ENCODE peak calls at places on chromosome 14, in eight cellular contexts. U is BJ, T is esophagus squamous epithelium, Y is tibial artery, R is keratinocyte, O is K562, M is ascending aorta, Z is upper lobe of left lung. S is an unnamed sample. For H3K36me3, the result is how much of the 10 kb centered on the place peaks cover.

GRCh38 chr14:75295061-75295461 is 16.4 kb downstream of the FOS start:
- DNase-seq in U (no peak), T (no peak), Y (peak), R (no peak), O (peak), M (no peak), Z (peak), S (peak)

GRCh38 chr14:50544911-50545310 is 12.5 kb upstream of the MAP4K5 start:
- DNase-seq in U (no peak), T (no peak), Y (no peak), R (no peak), O (no peak), M (no peak), Z (no peak), S (no peak)

GRCh38 chr14:94531187-94531586 is 21.9 kb upstream of the SERPINA12 start:
- DNase-seq in U (no peak), T (no peak), Y (no peak), R (no peak), O (no peak), M (no peak), Z (no peak), S (no peak)

GRCh38 chr14:104734991-104735779 is 11.2 kb downstream of the ADSS1 start:
- DNase-seq in U (no peak), T (no peak), Y (peak), R (no peak), O (no peak), M (no peak), Z (peak), S (peak)

GRCh38 chr14:56474419-56475022 is 105.1 kb upstream of the TMEM260 start:
- DNase-seq in U (no peak), T (no peak), Y (no peak), R (no peak), O (peak), M (no peak), Z (no peak), S (no peak)

GRCh38 chr14:51304428-51304827 is 64.4 kb downstream of the TMX1 start:
- DNase-seq in U (no peak), T (no peak), Y (no peak), R (no peak), O (no peak), M (no peak), Z (no peak), S (no peak)

GRCh38 chr14:34714320-34715107 is at the start of gene CFL2:
- DNase-seq in U (no peak), T (peak), Y (peak), R (no peak), O (peak), M (peak), Z (peak), S (peak)

GRCh38 chr14:101200008-101200649 is 296.6 kb upstream of the RTL1 start:
- DNase-seq in U (no peak), T (no peak), Y (no peak), R (no peak), O (no peak), M (no peak), Z (no peak), S (no peak)

GRCh38 chr14:61542848-61543790 is 152.2 kb upstream of the HIF1A start:
- DNase-seq in U (no peak), T (no peak), Y (no peak), R (no peak), O (no peak), M (no peak), Z (no peak), S (no peak)

GRCh38 chr14:99321955-99322730 is 50.1 kb upstream of the BCL11B start:
- DNase-seq in U (no peak), T (no peak), Y (no peak), R (no peak), O (no peak), M (no peak), Z (no peak), S (no peak)

GRCh38 chr14:32230181-32230580 is 27.1 kb upstream of the RNU6-8 start:
- DNase-seq in U (peak), T (no peak), Y (no peak), R (no peak), O (no peak), M (no peak), Z (no peak), S (no peak)

GRCh38 chr14:100080206-100080605 is 15.0 kb downstream of the EVL start:
- DNase-seq in U (no peak), T (no peak), Y (no peak), R (no peak), O (no peak), M (no peak), Z (no peak), S (no peak)

GRCh38 chr14:33414041-33414440 is 475.4 kb downstream of the NPAS3 start:
- DNase-seq in U (no peak), T (no peak), Y (no peak), R (no peak), O (no peak), M (no peak), Z (no peak), S (no peak)

GRCh38 chr14:76877871-76878270 is 51.7 kb downstream of the LRRC74A start:
- DNase-seq in U (no peak), T (no peak), Y (no peak), R (no peak), O (no peak), M (no peak), Z (no peak), S (no peak)

GRCh38 chr14:94485944-94486841 is 10.2 kb upstream of the SERPINA9 start:
- DNase-seq in U (no peak), T (no peak), Y (no peak), R (no peak), O (peak), M (no peak), Z (peak), S (peak)

GRCh38 chr14:104723651-104724406 is at the start of gene ADSS1:
- DNase-seq in U (no peak), T (no peak), Y (peak), R (no peak), O (peak), M (no peak), Z (peak), S (peak)

GRCh38 chr14:41873379-41874034 is 266.8 kb downstream of the LRFN5 start:
- DNase-seq in U (no peak), T (no peak), Y (no peak), R (no peak), O (no peak), M (no peak), Z (no peak), S (no peak)

GRCh38 chr14:95421741-95422140 is 94.7 kb downstream of the SYNE3 start:
- DNase-seq in U (no peak), T (no peak), Y (no peak), R (no peak), O (no peak), M (no peak), Z (no peak), S (no peak)

GRCh38 chr14:77991128-77991772 is 178.9 kb upstream of the NRXN3 start:
- DNase-seq in U (no peak), T (no peak), Y (no peak), R (no peak), O (no peak), M (no peak), Z (no peak), S (peak)

GRCh38 chr14:31371651-31372050 is 48.7 kb downstream of the HEATR5A start:
- DNase-seq in U (no peak), T (no peak), Y (no peak), R (no peak), O (no peak), M (no peak), Z (no peak), S (no peak)

GRCh38 chr14:75720828-75721227 is 59.8 kb downstream of the TTLL5 start:
- DNase-seq in U (no peak), T (no peak), Y (peak), R (no peak), O (no peak), M (no peak), Z (no peak), S (no peak)

GRCh38 chr14:100410056-100410565 is 87.0 kb downstream of the SLC25A47 start:
- DNase-seq in U (no peak), T (no peak), Y (no peak), R (no peak), O (no peak), M (no peak), Z (no peak), S (no peak)

DNA sequence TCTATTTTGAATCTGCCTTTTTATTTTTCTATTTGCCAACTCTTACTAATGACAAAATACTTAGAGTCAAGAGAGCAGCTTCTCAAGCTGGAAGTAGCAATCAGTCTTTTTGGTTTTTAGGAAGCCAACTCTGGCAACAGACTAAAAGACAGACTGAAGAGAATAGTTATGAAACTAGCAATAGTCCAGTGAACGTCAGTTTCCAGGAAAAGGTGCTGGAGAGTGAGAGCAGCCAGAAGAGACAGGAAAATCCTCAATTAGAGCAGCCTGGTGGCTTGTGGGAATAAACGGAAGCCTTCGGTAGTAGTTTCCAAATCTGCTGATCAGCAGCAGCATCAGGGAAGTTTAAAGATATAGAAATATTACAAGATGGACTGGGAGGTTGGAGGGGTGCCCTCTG is 27.1 kb downstream of the ATG14 start:
- DNase-seq in U (no peak), T (no peak), Y (no peak), R (no peak), O (no peak), M (no peak), Z (no peak), S (no peak)
- H3K36me3 ChIP-seq in U (under half), T (under half), Y (under half), R (under half), O (under half), M (under half), Z (half or more), S (under half)

DNA sequence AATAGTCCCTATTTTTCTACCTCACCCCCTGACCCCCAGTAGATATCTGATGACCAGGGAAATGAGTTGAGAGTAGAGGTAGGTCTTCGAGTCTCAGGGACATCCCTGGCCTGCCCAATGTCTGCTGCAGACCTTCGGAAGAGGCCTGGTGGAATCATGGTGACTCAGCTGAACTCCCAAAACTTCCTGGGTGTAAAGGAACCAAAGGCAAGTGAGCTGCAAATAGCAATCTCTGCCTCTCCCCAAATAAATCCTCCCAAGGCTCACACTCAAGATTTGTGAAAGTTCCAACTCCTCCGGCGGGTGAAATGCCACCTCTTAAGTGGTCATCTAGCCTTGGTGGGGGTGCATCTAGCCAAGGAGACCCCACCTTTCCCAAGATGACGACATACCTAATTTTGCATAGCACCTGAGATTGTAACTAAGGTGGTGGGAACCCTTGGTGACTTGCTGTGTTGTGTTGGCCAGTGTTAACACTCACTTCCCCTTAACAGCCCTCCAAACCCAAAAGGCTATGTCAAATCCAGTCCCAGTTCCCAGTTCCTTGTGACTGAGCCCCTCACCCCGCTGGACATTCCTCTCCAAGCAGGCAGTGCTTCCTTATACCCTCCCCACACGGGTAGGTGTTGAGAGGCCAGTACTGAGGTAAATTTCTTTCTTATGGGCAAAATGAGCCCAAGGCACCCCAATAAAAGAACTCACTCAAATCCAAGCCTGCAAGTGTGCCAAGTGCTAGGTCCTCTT is 6.2 kb downstream of the ZFP36L1 start:
- DNase-seq in U (no peak), T (no peak), Y (no peak), R (no peak), O (no peak), M (no peak), Z (no peak), S (no peak)
- H3K4me3 ChIP-seq in U (no peak), T (no peak), Y (no peak), R (no peak), O (no peak), M (no peak), Z (peak), S (no peak)

GRCh38 chr14:21231020-21231652 is 38.1 kb downstream of the HNRNPC start:
- DNase-seq in U (no peak), T (no peak), Y (no peak), R (no peak), O (no peak), M (no peak), Z (no peak), S (no peak)

GRCh38 chr14:21226467-21226866 is 42.8 kb downstream of the HNRNPC start:
- DNase-seq in U (no peak), T (no peak), Y (no peak), R (no peak), O (no peak), M (no peak), Z (no peak), S (no peak)

GRCh38 chr14:21227150-21227549 is 42.1 kb downstream of the HNRNPC start:
- DNase-seq in U (no peak), T (no peak), Y (no peak), R (no peak), O (no peak), M (no peak), Z (no peak), S (no peak)

GRCh38 chr14:21229821-21230220 is 39.4 kb downstream of the HNRNPC start:
- DNase-seq in U (no peak), T (no peak), Y (no peak), R (no peak), O (no peak), M (no peak), Z (no peak), S (no peak)

GRCh38 chr14:21227981-21228380 is 41.3 kb downstream of the HNRNPC start:
- DNase-seq in U (no peak), T (no peak), Y (no peak), R (no peak), O (no peak), M (no peak), Z (no peak), S (no peak)
- H3K36me3 ChIP-seq in U (under half), T (under half), Y (half or more), R (half or more), O (half or more), M (under half), Z (half or more), S (half or more)

GRCh38 chr14:25463475-25463874 is 413.5 kb upstream of the STXBP6 start:
- DNase-seq in U (no peak), T (no peak), Y (no peak), R (no peak), O (no peak), M (no peak), Z (no peak), S (no peak)
- H3K4me3 ChIP-seq in U (no peak), T (no peak), Y (no peak), R (no peak), O (no peak), M (no peak), Z (no peak), S (no peak)

GRCh38 chr14:22971152-22971551 is 11.2 kb downstream of the AJUBA start:
- DNase-seq in U (no peak), T (no peak), Y (no peak), R (no peak), O (no peak), M (no peak), Z (no peak), S (no peak)

GRCh38 chr14:22974530-22975313 is 7.6 kb downstream of the AJUBA start:
- DNase-seq in U (no peak), T (no peak), Y (no peak), R (no peak), O (no peak), M (no peak), Z (no peak), S (no peak)

GRCh38 chr14:22973217-22974032 is 8.9 kb downstream of the AJUBA start:
- DNase-seq in U (no peak), T (no peak), Y (no peak), R (no peak), O (peak), M (no peak), Z (no peak), S (peak)

GRCh38 chr14:22976620-22977433 is 5.5 kb downstream of the AJUBA start:
- DNase-seq in U (no peak), T (no peak), Y (no peak), R (no peak), O (peak), M (no peak), Z (no peak), S (peak)

DNA sequence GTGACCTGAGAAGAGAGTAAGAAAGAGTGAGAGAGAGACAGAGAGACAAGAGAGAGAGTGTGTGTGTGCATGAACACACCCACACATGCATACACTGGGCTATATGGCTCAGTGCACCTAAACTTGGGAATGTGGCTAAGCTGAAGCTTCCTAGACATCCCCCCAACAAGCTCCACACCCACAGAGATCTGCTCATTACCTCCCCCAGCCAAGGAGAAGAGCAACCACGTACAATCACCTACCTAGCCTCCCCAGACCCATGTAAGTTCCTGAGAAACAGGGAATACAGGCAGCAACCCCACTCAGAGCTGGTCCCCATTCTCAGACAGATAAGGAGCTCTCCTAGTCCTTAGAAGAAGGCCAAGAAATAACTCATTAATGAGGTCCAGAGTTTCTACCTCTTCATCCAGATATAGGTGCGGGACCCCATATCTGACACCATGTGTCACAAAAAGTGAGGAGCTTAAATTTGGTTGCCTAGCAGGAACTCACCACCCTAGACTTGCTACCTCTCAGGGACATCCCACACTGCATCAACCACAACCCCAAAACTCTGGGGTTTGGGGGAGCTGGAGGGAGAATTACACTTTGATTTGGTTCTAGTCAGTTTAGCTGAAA is 9.9 kb downstream of the AJUBA start:
- DNase-seq in U (no peak), T (no peak), Y (no peak), R (no peak), O (no peak), M (no peak), Z (no peak), S (no peak)
- H3K36me3 ChIP-seq in U (under half), T (under half), Y (under half), R (half or more), O (under half), M (under half), Z (under half), S (under half)

GRCh38 chr14:85471744-85472143 is 58.2 kb upstream of the FLRT2 start:
- DNase-seq in U (peak), T (no peak), Y (no peak), R (peak), O (no peak), M (no peak), Z (no peak), S (no peak)

GRCh38 chr14:85474431-85474830 is 55.5 kb upstream of the FLRT2 start:
- DNase-seq in U (no peak), T (no peak), Y (no peak), R (no peak), O (no peak), M (no peak), Z (no peak), S (no peak)

GRCh38 chr14:85479306-85479705 is 50.6 kb upstream of the FLRT2 start:
- DNase-seq in U (no peak), T (no peak), Y (no peak), R (peak), O (no peak), M (no peak), Z (no peak), S (no peak)

GRCh38 chr14:85471156-85471555 is 58.8 kb upstream of the FLRT2 start:
- DNase-seq in U (peak), T (no peak), Y (no peak), R (no peak), O (no peak), M (no peak), Z (no peak), S (no peak)

DNA sequence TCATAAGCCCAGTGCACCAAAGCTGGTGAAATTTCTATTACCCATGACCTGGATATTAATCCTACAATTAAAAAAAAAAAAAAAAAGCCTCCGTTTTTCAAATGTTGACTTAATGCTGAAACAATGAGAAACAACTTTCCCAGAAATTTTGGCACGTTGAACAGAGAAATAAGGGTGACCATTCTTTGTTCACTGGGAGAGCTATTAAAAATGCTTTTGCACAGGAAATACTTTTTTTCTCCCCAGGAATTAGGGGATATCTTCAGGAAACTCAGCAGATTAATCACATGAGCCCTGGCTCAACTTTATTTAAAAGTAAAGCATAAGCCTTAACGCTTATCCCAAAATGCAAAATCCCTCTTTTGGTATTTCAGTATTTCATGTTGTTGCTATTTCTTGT is 54.8 kb upstream of the FLRT2 start:
- DNase-seq in U (no peak), T (no peak), Y (no peak), R (no peak), O (no peak), M (no peak), Z (no peak), S (no peak)
- H3K4me3 ChIP-seq in U (no peak), T (no peak), Y (no peak), R (no peak), O (no peak), M (no peak), Z (no peak), S (no peak)

GRCh38 chr14:91508105-91508504 is 2.0 kb downstream of the PPP4R3A start:
- DNase-seq in U (no peak), T (no peak), Y (no peak), R (no peak), O (no peak), M (no peak), Z (no peak), S (no peak)
- H3K36me3 ChIP-seq in U (under half), T (under half), Y (under half), R (under half), O (under half), M (under half), Z (under half), S (under half)

GRCh38 chr14:93073833-93074769 is 41.6 kb downstream of the ITPK1 start:
- DNase-seq in U (no peak), T (no peak), Y (no peak), R (no peak), O (no peak), M (no peak), Z (no peak), S (no peak)
- H3K4me3 ChIP-seq in U (no peak), T (no peak), Y (no peak), R (no peak), O (no peak), M (no peak), Z (peak), S (no peak)

GRCh38 chr14:20446889-20447288 is 7.7 kb downstream of the OSGEP start:
- DNase-seq in U (no peak), T (no peak), Y (no peak), R (no peak), O (no peak), M (no peak), Z (no peak), S (no peak)
- H3K36me3 ChIP-seq in U (under half), T (half or more), Y (half or more), R (under half), O (half or more), M (under half), Z (half or more), S (half or more)

GRCh38 chr14:103651585-103651984 is 22.6 kb downstream of the KLC1 start:
- DNase-seq in U (no peak), T (no peak), Y (no peak), R (no peak), O (no peak), M (no peak), Z (no peak), S (no peak)

GRCh38 chr14:103656031-103656757 is 27.2 kb downstream of the KLC1 start:
- DNase-seq in U (no peak), T (no peak), Y (no peak), R (no peak), O (no peak), M (no peak), Z (no peak), S (no peak)

GRCh38 chr14:103652806-103653205 is 23.8 kb downstream of the KLC1 start:
- DNase-seq in U (no peak), T (no peak), Y (no peak), R (no peak), O (no peak), M (no peak), Z (no peak), S (no peak)

GRCh38 chr14:103654619-103655018 is 25.6 kb downstream of the KLC1 start:
- DNase-seq in U (no peak), T (no peak), Y (no peak), R (no peak), O (no peak), M (no peak), Z (no peak), S (no peak)

GRCh38 chr14:103653802-103654201 is 24.8 kb downstream of the KLC1 start:
- DNase-seq in U (no peak), T (no peak), Y (no peak), R (no peak), O (no peak), M (no peak), Z (no peak), S (no peak)
- H3K4me3 ChIP-seq in U (no peak), T (no peak), Y (no peak), R (no peak), O (no peak), M (peak), Z (no peak), S (no peak)

S was measured in WERI-Rb-1.